ENCODE peak calls at places on chromosomes 12 and 14, in ten cellular contexts. One of them, this sample, is unnamed.

GRCh38 chr12:4978737-4979136 is 64.9 kb upstream of the KCNA5 start:
- DNase-seq in K562: no peak
- DNase-seq in spleen: no peak
- DNase-seq in HCT116: no peak
- DNase-seq in transverse colon: no peak
- DNase-seq in suprapubic skin: no peak
- DNase-seq in HepG2: no peak
- DNase-seq in GM12892: no peak
- DNase-seq in GM12878: no peak
- DNase-seq in stomach: no peak
- DNase-seq in this sample: no peak

GRCh38 chr14:23657959-23658470 is 21.9 kb downstream of the DHRS2 start:
- DNase-seq in HCT116: no peak
- DNase-seq in GM12878: no peak
- DNase-seq in K562: no peak
- DNase-seq in GM12892: no peak
- DNase-seq in transverse colon: no peak
- DNase-seq in suprapubic skin: no peak
- DNase-seq in stomach: no peak
- DNase-seq in HepG2: no peak
- DNase-seq in spleen: peak
- DNase-seq in this sample: no peak

GRCh38 chr12:24776856-24777255 is 172.0 kb downstream of the BCAT1 start:
- DNase-seq in HCT116: no peak
- DNase-seq in GM12878: no peak
- DNase-seq in suprapubic skin: no peak
- DNase-seq in HepG2: no peak
- DNase-seq in spleen: no peak
- DNase-seq in stomach: no peak
- DNase-seq in GM12892: no peak
- DNase-seq in transverse colon: no peak
- DNase-seq in K562: no peak
- DNase-seq in this sample: no peak

GRCh38 chr12:47237751-47238211 is 158.0 kb upstream of the AMIGO2 start:
- DNase-seq in HepG2: no peak
- DNase-seq in K562: no peak
- DNase-seq in GM12892: no peak
- DNase-seq in stomach: no peak
- DNase-seq in GM12878: no peak
- DNase-seq in suprapubic skin: no peak
- DNase-seq in transverse colon: no peak
- DNase-seq in spleen: no peak
- DNase-seq in HCT116: no peak
- DNase-seq in this sample: no peak

GRCh38 chr12:45725631-45726593 is 3.6 kb upstream of the ARID2 start:
- DNase-seq in suprapubic skin: no peak
- DNase-seq in GM12892: no peak
- DNase-seq in spleen: peak
- DNase-seq in GM12878: no peak
- DNase-seq in stomach: no peak
- DNase-seq in transverse colon: peak
- DNase-seq in K562: peak
- DNase-seq in HepG2: peak
- DNase-seq in HCT116: no peak
- DNase-seq in this sample: no peak

GRCh38 chr12:78651755-78652154 is 212.8 kb upstream of the SYT1 start:
- DNase-seq in transverse colon: no peak
- DNase-seq in K562: no peak
- DNase-seq in suprapubic skin: no peak
- DNase-seq in spleen: no peak
- DNase-seq in GM12892: no peak
- DNase-seq in HepG2: no peak
- DNase-seq in GM12878: no peak
- DNase-seq in HCT116: no peak
- DNase-seq in stomach: no peak
- DNase-seq in this sample: no peak

GRCh38 chr12:18898469-18898868 is 160.6 kb downstream of the CAPZA3 start:
- DNase-seq in K562: no peak
- DNase-seq in HCT116: no peak
- DNase-seq in stomach: no peak
- DNase-seq in spleen: no peak
- DNase-seq in suprapubic skin: no peak
- DNase-seq in GM12892: no peak
- DNase-seq in HepG2: no peak
- DNase-seq in transverse colon: no peak
- DNase-seq in GM12878: no peak
- DNase-seq in this sample: no peak

GRCh38 chr12:32062841-32063240 is 43.8 kb upstream of the BICD1 start:
- DNase-seq in K562: no peak
- DNase-seq in GM12878: no peak
- DNase-seq in suprapubic skin: no peak
- DNase-seq in HepG2: no peak
- DNase-seq in spleen: no peak
- DNase-seq in transverse colon: no peak
- DNase-seq in HCT116: no peak
- DNase-seq in stomach: no peak
- DNase-seq in GM12892: no peak
- DNase-seq in this sample: no peak

GRCh38 chr14:75063013-75063412 is 811 bp downstream of the ACYP1 start:
- DNase-seq in HCT116: no peak
- DNase-seq in spleen: no peak
- DNase-seq in K562: no peak
- DNase-seq in suprapubic skin: no peak
- DNase-seq in stomach: no peak
- DNase-seq in HepG2: no peak
- DNase-seq in GM12878: no peak
- DNase-seq in GM12892: no peak
- DNase-seq in transverse colon: no peak
- DNase-seq in this sample: no peak

GRCh38 chr14:80754696-80755095 is 186.8 kb downstream of the CEP128 start:
- DNase-seq in spleen: no peak
- DNase-seq in suprapubic skin: no peak
- DNase-seq in GM12878: no peak
- DNase-seq in transverse colon: no peak
- DNase-seq in stomach: no peak
- DNase-seq in HCT116: no peak
- DNase-seq in GM12892: no peak
- DNase-seq in K562: no peak
- DNase-seq in HepG2: no peak
- DNase-seq in this sample: no peak

GRCh38 chr12:132480620-132481132 is 9.3 kb upstream of the FBRSL1 start:
- DNase-seq in K562: no peak
- DNase-seq in stomach: no peak
- DNase-seq in suprapubic skin: no peak
- DNase-seq in GM12878: no peak
- DNase-seq in HCT116: no peak
- DNase-seq in HepG2: no peak
- DNase-seq in spleen: no peak
- DNase-seq in GM12892: no peak
- DNase-seq in transverse colon: no peak
- DNase-seq in this sample: no peak

GRCh38 chr12:124024263-124024678 is 51.3 kb downstream of the ZNF664 start:
- DNase-seq in suprapubic skin: no peak
- DNase-seq in HepG2: no peak
- DNase-seq in GM12878: no peak
- DNase-seq in K562: peak
- DNase-seq in spleen: no peak
- DNase-seq in transverse colon: no peak
- DNase-seq in HCT116: no peak
- DNase-seq in GM12892: no peak
- DNase-seq in stomach: no peak
- DNase-seq in this sample: no peak

GRCh38 chr12:123070267-123071081 is 80.4 kb downstream of the PITPNM2 start:
- DNase-seq in suprapubic skin: no peak
- DNase-seq in GM12878: no peak
- DNase-seq in spleen: no peak
- DNase-seq in stomach: no peak
- DNase-seq in HCT116: no peak
- DNase-seq in GM12892: no peak
- DNase-seq in HepG2: no peak
- DNase-seq in K562: no peak
- DNase-seq in transverse colon: no peak
- DNase-seq in this sample: no peak

GRCh38 chr12:78951746-78952532 is 87.4 kb downstream of the SYT1 start:
- DNase-seq in transverse colon: no peak
- DNase-seq in suprapubic skin: no peak
- DNase-seq in spleen: no peak
- DNase-seq in GM12892: no peak
- DNase-seq in K562: no peak
- DNase-seq in HCT116: no peak
- DNase-seq in GM12878: no peak
- DNase-seq in stomach: no peak
- DNase-seq in HepG2: no peak
- DNase-seq in this sample: no peak

GRCh38 chr12:94561943-94562411 is 88.4 kb downstream of the TMCC3 start:
- DNase-seq in HepG2: no peak
- DNase-seq in transverse colon: peak
- DNase-seq in spleen: no peak
- DNase-seq in stomach: peak
- DNase-seq in suprapubic skin: no peak
- DNase-seq in GM12892: peak
- DNase-seq in GM12878: peak
- DNase-seq in HCT116: no peak
- DNase-seq in K562: no peak
- DNase-seq in this sample: no peak

GRCh38 chr14:71720978-71721624 is 211.1 kb upstream of the RGS6 start:
- DNase-seq in GM12892: no peak
- DNase-seq in spleen: no peak
- DNase-seq in HepG2: peak
- DNase-seq in transverse colon: peak
- DNase-seq in HCT116: peak
- DNase-seq in stomach: no peak
- DNase-seq in K562: peak
- DNase-seq in GM12878: peak
- DNase-seq in suprapubic skin: no peak
- DNase-seq in this sample: no peak
- TF ChIP-seq POLR2A in GM12892: no peak
- TF ChIP-seq POLR2A in spleen: no peak
- TF ChIP-seq POLR2A in HepG2: no peak
- TF ChIP-seq POLR2A in transverse colon: no peak
- TF ChIP-seq POLR2A in HCT116: no peak
- TF ChIP-seq POLR2A in stomach: no peak
- TF ChIP-seq POLR2A in K562: no peak
- TF ChIP-seq POLR2A in GM12878: no peak
- TF ChIP-seq POLR2A in suprapubic skin: no peak
- TF ChIP-seq POLR2A in this sample: no peak

GRCh38 chr12:95623554-95624170 is 72.4 kb upstream of the USP44 start:
- DNase-seq in transverse colon: peak
- DNase-seq in K562: peak
- DNase-seq in HCT116: peak
- DNase-seq in spleen: peak
- DNase-seq in GM12878: no peak
- DNase-seq in HepG2: peak
- DNase-seq in suprapubic skin: no peak
- DNase-seq in GM12892: peak
- DNase-seq in stomach: peak
- DNase-seq in this sample: peak
- TF ChIP-seq POLR2AphosphoS5 in transverse colon: no peak
- TF ChIP-seq POLR2AphosphoS5 in K562: no peak
- TF ChIP-seq POLR2AphosphoS5 in HCT116: no peak
- TF ChIP-seq POLR2AphosphoS5 in spleen: no peak
- TF ChIP-seq POLR2AphosphoS5 in GM12878: no peak
- TF ChIP-seq POLR2AphosphoS5 in HepG2: no peak
- TF ChIP-seq POLR2AphosphoS5 in suprapubic skin: no peak
- TF ChIP-seq POLR2AphosphoS5 in GM12892: no peak
- TF ChIP-seq POLR2AphosphoS5 in stomach: peak
- TF ChIP-seq POLR2AphosphoS5 in this sample: no peak

DNA sequence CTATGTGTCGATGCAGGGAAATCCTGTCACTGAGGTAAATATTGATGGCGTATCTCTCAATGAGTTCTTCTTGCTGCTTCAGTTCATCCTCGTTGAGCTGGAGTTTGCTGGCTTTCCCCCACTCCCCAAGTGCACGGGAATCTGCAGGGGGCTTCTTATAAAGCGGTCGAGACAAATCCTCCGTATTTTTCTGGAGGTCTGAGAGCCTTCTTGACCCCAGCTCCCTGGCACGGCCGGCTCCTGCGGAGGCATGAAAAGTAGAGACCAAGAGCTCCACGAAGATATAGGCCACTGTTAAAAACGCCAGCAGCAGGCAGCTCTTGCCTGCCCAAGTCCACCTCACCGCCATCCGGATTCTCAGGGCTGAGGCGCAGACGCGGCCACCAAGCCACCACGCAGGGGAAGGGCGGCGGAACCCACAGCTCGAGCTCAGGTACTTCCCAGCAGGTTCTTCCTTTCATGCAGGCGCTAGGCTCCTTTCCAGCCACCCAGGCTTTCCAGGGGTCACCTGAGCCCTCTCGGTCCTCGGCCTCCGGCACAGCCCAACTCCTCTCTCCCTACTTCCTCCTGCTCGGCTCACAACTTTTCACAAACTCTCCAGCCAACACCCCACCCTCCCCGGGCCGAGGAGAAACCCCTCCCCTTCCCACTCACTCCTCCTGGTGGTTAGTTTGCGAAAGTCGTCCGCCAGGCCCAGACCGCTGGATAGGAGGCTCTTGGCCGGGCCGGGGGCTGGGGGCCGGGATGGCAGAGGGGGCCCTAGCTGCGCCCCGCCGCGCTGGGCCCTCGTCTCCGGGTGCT is at the start of gene GALNT4:
- DNase-seq in GM12892: peak
- DNase-seq in transverse colon: peak
- DNase-seq in suprapubic skin: peak
- DNase-seq in HepG2: peak
- DNase-seq in GM12878: peak
- DNase-seq in HCT116: peak
- DNase-seq in spleen: peak
- DNase-seq in stomach: peak
- DNase-seq in K562: peak
- DNase-seq in this sample: peak
- TF ChIP-seq POLR2A in GM12892: peak
- TF ChIP-seq POLR2A in transverse colon: peak
- TF ChIP-seq POLR2A in suprapubic skin: no peak
- TF ChIP-seq POLR2A in HepG2: peak
- TF ChIP-seq POLR2A in GM12878: peak
- TF ChIP-seq POLR2A in HCT116: no peak
- TF ChIP-seq POLR2A in spleen: no peak
- TF ChIP-seq POLR2A in stomach: no peak
- TF ChIP-seq POLR2A in K562: peak
- TF ChIP-seq POLR2A in this sample: peak

DNA sequence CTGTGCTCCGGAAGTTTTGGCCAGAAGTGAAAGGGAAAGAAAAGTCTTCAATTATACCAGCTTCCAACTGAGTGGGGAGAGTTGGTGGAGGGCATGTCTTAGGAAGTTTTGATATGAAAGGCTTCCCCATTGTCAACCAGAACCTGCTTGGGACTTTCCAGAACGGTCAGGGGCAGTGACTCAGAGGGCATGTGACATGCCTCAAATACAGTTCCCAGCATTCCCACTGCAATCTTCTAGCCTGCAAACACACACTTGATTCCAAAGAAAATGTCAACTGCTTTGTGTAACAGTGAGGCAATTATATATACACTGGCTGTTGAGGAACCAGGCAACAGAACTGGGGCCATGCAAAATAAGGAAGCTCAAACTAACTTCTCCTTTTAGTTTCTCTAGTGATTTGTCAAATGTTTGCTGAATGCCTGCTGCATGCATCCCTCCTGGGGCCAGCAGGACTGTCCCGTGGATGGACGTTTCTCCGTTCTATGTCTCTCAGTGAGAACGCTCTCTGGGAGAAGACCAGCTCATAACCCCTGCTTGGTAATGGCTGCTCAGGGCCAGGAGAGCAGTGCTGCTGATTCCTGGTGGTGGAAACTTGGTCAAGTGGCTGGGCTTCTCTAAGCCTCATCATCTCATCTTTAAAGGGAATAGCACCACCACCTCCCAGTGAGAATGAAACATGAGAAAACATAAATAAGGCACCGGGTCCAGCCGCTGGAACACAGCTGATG is 18.3 kb downstream of the SLC25A47 start:
- DNase-seq in GM12878: peak
- DNase-seq in K562: no peak
- DNase-seq in transverse colon: no peak
- DNase-seq in spleen: peak
- DNase-seq in GM12892: no peak
- DNase-seq in suprapubic skin: peak
- DNase-seq in stomach: peak
- DNase-seq in HepG2: no peak
- DNase-seq in HCT116: no peak
- DNase-seq in this sample: no peak
- TF ChIP-seq POLR2AphosphoS5 in GM12878: peak
- TF ChIP-seq POLR2AphosphoS5 in K562: no peak
- TF ChIP-seq POLR2AphosphoS5 in transverse colon: peak
- TF ChIP-seq POLR2AphosphoS5 in spleen: no peak
- TF ChIP-seq POLR2AphosphoS5 in GM12892: peak
- TF ChIP-seq POLR2AphosphoS5 in suprapubic skin: no peak
- TF ChIP-seq POLR2AphosphoS5 in stomach: peak
- TF ChIP-seq POLR2AphosphoS5 in HepG2: no peak
- TF ChIP-seq POLR2AphosphoS5 in HCT116: no peak
- TF ChIP-seq POLR2AphosphoS5 in this sample: peak